ENCODE peak calls at places on chromosomes 6 and 20, in eight cellular contexts. One of them, this sample, is unnamed. For H3K4me1, the result is how much of the 10 kb centered on the place peaks cover.

GRCh38 chr6:112780498-112781096 is 433.5 kb downstream of the RFPL4B start:
- DNase-seq in adrenal gland: peak
- DNase-seq in kidney: peak
- DNase-seq in vagina: no peak
- DNase-seq in A549: peak
- DNase-seq in BE2C: peak
- DNase-seq in H1: peak
- DNase-seq in heart left ventricle: peak
- DNase-seq in this sample: peak

GRCh38 chr20:326645-327031 is 1.3 kb downstream of the SOX12 start:
- DNase-seq in adrenal gland: peak
- DNase-seq in kidney: no peak
- DNase-seq in BE2C: peak
- DNase-seq in heart left ventricle: peak
- DNase-seq in vagina: no peak
- DNase-seq in A549: peak
- DNase-seq in H1: no peak
- DNase-seq in this sample: no peak

GRCh38 chr20:32168184-32168910 is 39.2 kb downstream of the PLAGL2 start:
- DNase-seq in vagina: no peak
- DNase-seq in A549: no peak
- DNase-seq in adrenal gland: no peak
- DNase-seq in BE2C: no peak
- DNase-seq in H1: no peak
- DNase-seq in kidney: no peak
- DNase-seq in heart left ventricle: no peak
- DNase-seq in this sample: no peak

GRCh38 chr20:46558511-46558959 is 8.1 kb upstream of the OCSTAMP start:
- DNase-seq in kidney: no peak
- DNase-seq in BE2C: no peak
- DNase-seq in H1: no peak
- DNase-seq in adrenal gland: peak
- DNase-seq in A549: peak
- DNase-seq in vagina: no peak
- DNase-seq in heart left ventricle: no peak
- DNase-seq in this sample: peak

GRCh38 chr20:25453035-25453810 is 45.8 kb downstream of the GINS1 start:
- DNase-seq in kidney: no peak
- DNase-seq in H1: no peak
- DNase-seq in adrenal gland: no peak
- DNase-seq in heart left ventricle: no peak
- DNase-seq in A549: no peak
- DNase-seq in BE2C: peak
- DNase-seq in vagina: peak
- DNase-seq in this sample: no peak

GRCh38 chr20:39025883-39026282 is 63.7 kb downstream of the DHX35 start:
- DNase-seq in BE2C: no peak
- DNase-seq in heart left ventricle: no peak
- DNase-seq in kidney: no peak
- DNase-seq in vagina: no peak
- DNase-seq in H1: no peak
- DNase-seq in A549: no peak
- DNase-seq in adrenal gland: no peak
- DNase-seq in this sample: no peak

GRCh38 chr6:133682506-133683290 is 206.2 kb upstream of the TCF21 start:
- DNase-seq in H1: no peak
- DNase-seq in kidney: no peak
- DNase-seq in BE2C: no peak
- DNase-seq in heart left ventricle: no peak
- DNase-seq in adrenal gland: no peak
- DNase-seq in A549: no peak
- DNase-seq in vagina: no peak
- DNase-seq in this sample: no peak

GRCh38 chr6:170173416-170173990 is 117.4 kb downstream of the DLL1 start:
- DNase-seq in A549: no peak
- DNase-seq in heart left ventricle: no peak
- DNase-seq in vagina: peak
- DNase-seq in kidney: peak
- DNase-seq in adrenal gland: peak
- DNase-seq in BE2C: no peak
- DNase-seq in H1: no peak
- DNase-seq in this sample: no peak

GRCh38 chr6:123962508-123962907 is 158.8 kb downstream of the NKAIN2 start:
- DNase-seq in heart left ventricle: no peak
- DNase-seq in BE2C: no peak
- DNase-seq in H1: no peak
- DNase-seq in adrenal gland: no peak
- DNase-seq in kidney: peak
- DNase-seq in A549: no peak
- DNase-seq in vagina: no peak
- DNase-seq in this sample: peak

GRCh38 chr6:13703496-13703895 is 8.1 kb downstream of the RANBP9 start:
- DNase-seq in A549: no peak
- DNase-seq in kidney: no peak
- DNase-seq in adrenal gland: no peak
- DNase-seq in vagina: no peak
- DNase-seq in BE2C: no peak
- DNase-seq in heart left ventricle: no peak
- DNase-seq in H1: no peak
- DNase-seq in this sample: no peak

GRCh38 chr6:56556751-56557540 is 85.7 kb downstream of the DST start:
- DNase-seq in kidney: no peak
- DNase-seq in BE2C: no peak
- DNase-seq in heart left ventricle: no peak
- DNase-seq in H1: no peak
- DNase-seq in adrenal gland: no peak
- DNase-seq in A549: no peak
- DNase-seq in vagina: no peak
- DNase-seq in this sample: no peak

GRCh38 chr20:62203378-62204030 is 16.6 kb downstream of the HRH3 start:
- DNase-seq in H1: no peak
- DNase-seq in heart left ventricle: no peak
- DNase-seq in vagina: no peak
- DNase-seq in adrenal gland: no peak
- DNase-seq in kidney: peak
- DNase-seq in BE2C: peak
- DNase-seq in A549: no peak
- DNase-seq in this sample: no peak

GRCh38 chr6:36277946-36278465 is 8.1 kb downstream of the PNPLA1 start:
- DNase-seq in kidney: no peak
- DNase-seq in A549: no peak
- DNase-seq in H1: no peak
- DNase-seq in vagina: no peak
- DNase-seq in adrenal gland: no peak
- DNase-seq in BE2C: no peak
- DNase-seq in heart left ventricle: no peak
- DNase-seq in this sample: no peak

GRCh38 chr6:85077098-85077497 is 312.7 kb upstream of the TBX18 start:
- DNase-seq in A549: no peak
- DNase-seq in BE2C: no peak
- DNase-seq in vagina: no peak
- DNase-seq in kidney: no peak
- DNase-seq in heart left ventricle: no peak
- DNase-seq in H1: no peak
- DNase-seq in adrenal gland: no peak
- DNase-seq in this sample: no peak

GRCh38 chr20:51249215-51249614 is 226.3 kb upstream of the KCNG1 start:
- DNase-seq in adrenal gland: no peak
- DNase-seq in heart left ventricle: no peak
- DNase-seq in A549: no peak
- DNase-seq in kidney: no peak
- DNase-seq in vagina: no peak
- DNase-seq in H1: no peak
- DNase-seq in BE2C: no peak
- DNase-seq in this sample: no peak

GRCh38 chr6:2646346-2646745 is 104.4 kb downstream of the MYLK4 start:
- DNase-seq in H1: no peak
- DNase-seq in kidney: no peak
- DNase-seq in A549: no peak
- DNase-seq in vagina: peak
- DNase-seq in adrenal gland: no peak
- DNase-seq in heart left ventricle: no peak
- DNase-seq in BE2C: no peak
- DNase-seq in this sample: no peak

GRCh38 chr6:34234667-34235604 is 1.7 kb upstream of the HMGA1 start:
- DNase-seq in A549: no peak
- DNase-seq in kidney: peak
- DNase-seq in heart left ventricle: peak
- DNase-seq in BE2C: no peak
- DNase-seq in vagina: no peak
- DNase-seq in H1: no peak
- DNase-seq in adrenal gland: no peak
- DNase-seq in this sample: peak

GRCh38 chr6:18415671-18416340 is 28.7 kb downstream of the RNF144B start:
- DNase-seq in A549: no peak
- DNase-seq in BE2C: no peak
- DNase-seq in vagina: no peak
- DNase-seq in adrenal gland: no peak
- DNase-seq in heart left ventricle: no peak
- DNase-seq in H1: no peak
- DNase-seq in kidney: no peak
- DNase-seq in this sample: no peak

GRCh38 chr6:35309611-35310264 is 12.1 kb downstream of the DEF6 start:
- DNase-seq in heart left ventricle: no peak
- DNase-seq in H1: no peak
- DNase-seq in kidney: no peak
- DNase-seq in vagina: peak
- DNase-seq in A549: no peak
- DNase-seq in adrenal gland: no peak
- DNase-seq in BE2C: no peak
- DNase-seq in this sample: no peak

GRCh38 chr6:96967957-96968871 is 43.7 kb downstream of the KLHL32 start:
- DNase-seq in heart left ventricle: no peak
- DNase-seq in vagina: no peak
- DNase-seq in adrenal gland: no peak
- DNase-seq in kidney: no peak
- DNase-seq in BE2C: no peak
- DNase-seq in H1: no peak
- DNase-seq in A549: no peak
- DNase-seq in this sample: no peak
- H3K4me3 ChIP-seq in heart left ventricle: no peak
- H3K4me3 ChIP-seq in vagina: no peak
- H3K4me3 ChIP-seq in adrenal gland: no peak
- H3K4me3 ChIP-seq in kidney: no peak
- H3K4me3 ChIP-seq in BE2C: no peak
- H3K4me3 ChIP-seq in H1: no peak
- H3K4me3 ChIP-seq in A549: no peak
- H3K4me3 ChIP-seq in this sample: no peak

GRCh38 chr20:35560105-35560511 is 18.2 kb downstream of the ERGIC3 start:
- DNase-seq in A549: no peak
- DNase-seq in adrenal gland: no peak
- DNase-seq in H1: no peak
- DNase-seq in vagina: no peak
- DNase-seq in BE2C: no peak
- DNase-seq in heart left ventricle: no peak
- DNase-seq in kidney: no peak
- DNase-seq in this sample: no peak

GRCh38 chr20:35560541-35560940 is 18.7 kb downstream of the ERGIC3 start:
- DNase-seq in heart left ventricle: no peak
- DNase-seq in kidney: no peak
- DNase-seq in BE2C: no peak
- DNase-seq in vagina: no peak
- DNase-seq in A549: no peak
- DNase-seq in adrenal gland: no peak
- DNase-seq in H1: no peak
- DNase-seq in this sample: no peak

GRCh38 chr20:35561671-35562070 is 19.8 kb downstream of the ERGIC3 start:
- DNase-seq in kidney: no peak
- DNase-seq in adrenal gland: no peak
- DNase-seq in heart left ventricle: no peak
- DNase-seq in vagina: no peak
- DNase-seq in BE2C: no peak
- DNase-seq in A549: no peak
- DNase-seq in H1: no peak
- DNase-seq in this sample: no peak

GRCh38 chr20:35562541-35563110 is 20.7 kb downstream of the ERGIC3 start:
- DNase-seq in A549: no peak
- DNase-seq in adrenal gland: no peak
- DNase-seq in kidney: no peak
- DNase-seq in BE2C: no peak
- DNase-seq in H1: no peak
- DNase-seq in vagina: no peak
- DNase-seq in heart left ventricle: no peak
- DNase-seq in this sample: no peak

DNA sequence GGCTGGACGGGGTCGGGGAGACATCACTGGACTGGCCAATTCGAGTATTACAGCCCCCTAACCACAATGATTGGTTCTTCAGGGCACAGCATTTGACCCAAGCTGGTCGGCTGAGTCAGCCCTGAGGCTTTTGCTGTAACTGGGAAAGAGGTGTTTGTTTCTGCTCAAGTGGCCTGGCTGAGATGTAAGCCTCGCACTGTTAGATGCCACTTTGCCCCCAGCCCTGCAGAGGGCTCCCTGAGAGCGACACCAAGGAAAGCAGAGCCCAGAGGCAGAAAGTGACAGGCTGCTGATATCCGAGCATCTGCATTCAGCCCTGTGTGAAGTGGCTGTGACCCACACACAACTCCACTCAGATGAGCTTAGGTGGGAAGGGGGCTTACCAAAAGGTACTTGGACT is 19.4 kb downstream of the ERGIC3 start:
- DNase-seq in adrenal gland: no peak
- DNase-seq in H1: no peak
- DNase-seq in kidney: no peak
- DNase-seq in A549: peak
- DNase-seq in BE2C: peak
- DNase-seq in vagina: no peak
- DNase-seq in heart left ventricle: no peak
- DNase-seq in this sample: peak
- TF ChIP-seq CTCF in adrenal gland: no peak
- TF ChIP-seq CTCF in H1: peak
- TF ChIP-seq CTCF in kidney: peak
- TF ChIP-seq CTCF in A549: peak
- TF ChIP-seq CTCF in BE2C: peak
- TF ChIP-seq CTCF in vagina: no peak
- TF ChIP-seq CTCF in heart left ventricle: peak
- TF ChIP-seq CTCF in this sample: no peak

GRCh38 chr6:150269857-150270223 is 99.0 kb upstream of the IYD start:
- DNase-seq in A549: peak
- DNase-seq in H1: peak
- DNase-seq in vagina: no peak
- DNase-seq in kidney: peak
- DNase-seq in BE2C: no peak
- DNase-seq in heart left ventricle: no peak
- DNase-seq in adrenal gland: no peak
- DNase-seq in this sample: no peak
- H3K4me1 ChIP-seq in A549: under half
- H3K4me1 ChIP-seq in H1: under half
- H3K4me1 ChIP-seq in vagina: under half
- H3K4me1 ChIP-seq in kidney: under half
- H3K4me1 ChIP-seq in BE2C: under half
- H3K4me1 ChIP-seq in heart left ventricle: under half
- H3K4me1 ChIP-seq in adrenal gland: under half
- H3K4me1 ChIP-seq in this sample: under half

DNA sequence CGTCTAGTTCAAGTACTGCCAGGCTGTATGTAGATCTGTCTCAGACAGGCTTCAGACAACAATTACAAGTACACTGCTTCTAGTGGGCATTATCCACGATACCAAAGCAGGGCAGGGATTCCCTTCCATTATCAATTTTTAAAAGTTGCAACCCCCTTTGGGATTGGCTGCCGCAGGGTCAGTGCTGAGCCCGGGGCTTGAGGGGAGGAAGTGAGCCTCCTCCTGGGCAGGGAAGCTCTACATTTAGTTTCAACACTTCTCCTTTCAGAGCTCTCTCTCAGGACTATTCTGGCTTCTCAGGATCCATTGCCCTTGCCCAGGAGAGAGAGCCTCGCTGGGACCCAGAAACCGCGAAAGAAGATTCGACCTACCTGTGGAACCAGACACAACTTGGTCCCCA is 1.5 kb downstream of the HTR1B start:
- DNase-seq in A549: no peak
- DNase-seq in adrenal gland: no peak
- DNase-seq in heart left ventricle: no peak
- DNase-seq in vagina: no peak
- DNase-seq in kidney: no peak
- DNase-seq in H1: no peak
- DNase-seq in BE2C: no peak
- DNase-seq in this sample: no peak
- H3K4me3 ChIP-seq in A549: no peak
- H3K4me3 ChIP-seq in adrenal gland: no peak
- H3K4me3 ChIP-seq in heart left ventricle: no peak
- H3K4me3 ChIP-seq in vagina: no peak
- H3K4me3 ChIP-seq in kidney: peak
- H3K4me3 ChIP-seq in H1: peak
- H3K4me3 ChIP-seq in BE2C: no peak
- H3K4me3 ChIP-seq in this sample: no peak